ENCODE peak calls at places on chromosomes 13 and 19, in six cellular contexts. Z, J, B, K, C and U are unnamed samples.

GRCh38 chr13:31588923-31589322 is 150.4 kb upstream of the RXFP2 start:
- DNase-seq in Z (no peak), J (no peak), B (no peak), K (peak; percentile 40), C (no peak), U (no peak)

GRCh38 chr13:29909975-29910674 is 59.7 kb upstream of the UBL3 start:
- DNase-seq in Z (peak; percentile 25), J (peak; percentile 51), B (peak; percentile 20), K (no peak), C (peak; percentile 53), U (peak; percentile 63)

GRCh38 chr19:10243606-10244005 is 8.4 kb upstream of the MRPL4 start:
- DNase-seq in Z (no peak), J (no peak), B (no peak), K (no peak), C (no peak), U (no peak)

GRCh38 chr13:45280751-45281634 is 60.0 kb downstream of the TPT1 start:
- DNase-seq in Z (peak; percentile 55), J (peak; percentile 74), B (peak; percentile 59), K (peak; percentile 80), C (peak; percentile 81), U (peak; percentile 79)

GRCh38 chr19:30557212-30557611 is 185.0 kb downstream of the ZNF536 start:
- DNase-seq in Z (no peak), J (no peak), B (no peak), K (no peak), C (no peak), U (no peak)

GRCh38 chr13:43077446-43077845 is 54.1 kb downstream of the DNAJC15 start:
- DNase-seq in Z (no peak), J (no peak), B (no peak), K (no peak), C (no peak), U (no peak)

GRCh38 chr13:48975101-48975925 is at the start of gene FNDC3A:
- DNase-seq in Z (no peak), J (peak; percentile 68), B (peak; percentile 83), K (peak; percentile 91), C (peak; percentile 84), U (peak; percentile 66)

GRCh38 chr13:97141564-97142005 is 80.5 kb upstream of the MBNL2 start:
- DNase-seq in Z (no peak), J (peak; percentile 86), B (no peak), K (peak; percentile 90), C (peak; percentile 85), U (peak; percentile 73)

DNA sequence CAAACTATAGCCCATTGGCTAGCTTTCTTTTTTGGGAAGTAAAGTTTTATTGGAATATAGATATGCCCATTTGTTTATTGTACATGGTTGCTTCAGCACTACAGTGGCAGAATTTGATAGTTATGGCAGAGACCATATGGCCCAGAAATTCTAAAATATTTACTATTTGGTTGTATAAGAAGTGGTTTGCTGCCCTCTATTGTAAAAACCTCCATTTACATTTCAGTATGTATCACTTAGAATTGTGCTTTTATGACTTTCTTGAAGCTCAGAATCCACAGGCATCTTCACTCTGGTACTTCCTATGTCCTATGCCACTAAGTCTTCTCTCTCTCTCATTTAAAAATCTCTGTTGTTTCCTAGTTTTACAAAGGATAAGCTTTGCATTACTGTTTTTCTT is 37.7 kb downstream of the DLEU7 start:
- DNase-seq in Z (no peak), J (peak; percentile 12), B (no peak), K (no peak), C (peak; percentile 34), U (peak; percentile 16)
- TF ChIP-seq CTCF in Z (no peak), J (no peak), B (peak; percentile 25), K (no peak), C (peak; percentile 7), U (no peak)

GRCh38 chr13:95301135-95301946 is at the start of gene ABCC4:
- DNase-seq in Z (peak; percentile 53), J (peak; percentile 68), B (peak; percentile 70), K (peak; percentile 90), C (peak; percentile 77), U (peak; percentile 66)
- H3K4me3 ChIP-seq in Z (peak within 1 kb of the TSS; percentile 67), J (peak within 1 kb of the TSS; percentile 96), B (peak within 1 kb of the TSS; percentile 85), K (peak within 1 kb of the TSS; percentile 97), C (peak within 1 kb of the TSS; percentile 76), U (peak within 1 kb of the TSS; percentile 91)

DNA sequence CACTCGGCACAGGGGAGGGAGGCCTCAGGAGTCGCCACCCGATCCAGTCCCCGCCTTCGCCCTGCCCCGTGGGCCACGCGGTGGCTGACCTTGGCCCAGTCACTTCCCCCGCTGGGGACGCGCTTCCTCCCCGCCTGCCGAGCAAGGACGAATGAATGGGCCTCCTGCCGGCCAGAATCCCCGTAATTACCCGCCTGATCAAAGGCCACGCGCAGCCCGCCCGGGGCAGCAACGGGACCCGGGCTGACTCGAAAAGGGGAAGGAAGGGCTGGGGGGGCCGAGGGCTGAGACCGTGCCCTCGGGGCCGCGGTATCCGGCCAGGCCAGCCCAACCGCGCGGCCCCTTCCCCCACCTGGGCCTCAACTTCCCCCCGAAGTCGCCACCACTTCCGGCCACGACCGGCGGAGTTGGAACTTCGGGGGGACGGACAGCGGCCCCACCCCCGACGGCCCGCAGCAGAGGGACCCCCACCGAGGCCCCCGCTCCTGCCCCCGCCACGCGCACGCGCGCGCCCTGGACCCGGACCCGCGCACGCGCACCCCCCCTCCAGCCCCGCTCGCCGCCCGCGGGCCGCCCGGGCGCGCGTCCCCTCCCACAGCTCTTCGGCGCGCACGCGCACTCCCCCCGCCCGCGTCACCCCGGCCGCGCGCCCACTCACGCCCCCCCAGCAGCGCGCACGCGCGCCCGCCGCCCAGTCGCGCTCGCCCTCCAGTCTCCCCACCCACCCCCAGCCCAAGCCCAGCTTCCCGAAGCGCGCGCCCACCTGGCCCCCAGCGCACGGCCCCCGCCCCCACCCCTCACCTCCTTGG is 520 bp downstream of the ZNF787 start:
- DNase-seq in Z (peak; percentile 65), J (peak; percentile 70), B (peak; percentile 83), K (peak; percentile 89), C (peak; percentile 78), U (peak; percentile 55)
- TF ChIP-seq CTCF in Z (peak; percentile 27), J (no peak), B (peak; percentile 41), K (no peak), C (peak; percentile 17), U (no peak)

GRCh38 chr19:58547323-58548312 is 3.8 kb downstream of the TRIM28 start:
- DNase-seq in Z (no peak), J (no peak), B (no peak), K (no peak), C (no peak), U (no peak)
- H3K4me3 ChIP-seq in Z (no peak overlapping the region), J (peak overlapping the region; percentile 6), B (no peak overlapping the region), K (no peak overlapping the region), C (no peak overlapping the region), U (peak overlapping the region; percentile 31)

GRCh38 chr19:2768365-2769132 is 14.5 kb downstream of the SGTA start:
- DNase-seq in Z (no peak), J (no peak), B (no peak), K (no peak), C (no peak), U (no peak)
- TF ChIP-seq CTCF in Z (no peak), J (no peak), B (no peak), K (no peak), C (no peak), U (no peak)

DNA sequence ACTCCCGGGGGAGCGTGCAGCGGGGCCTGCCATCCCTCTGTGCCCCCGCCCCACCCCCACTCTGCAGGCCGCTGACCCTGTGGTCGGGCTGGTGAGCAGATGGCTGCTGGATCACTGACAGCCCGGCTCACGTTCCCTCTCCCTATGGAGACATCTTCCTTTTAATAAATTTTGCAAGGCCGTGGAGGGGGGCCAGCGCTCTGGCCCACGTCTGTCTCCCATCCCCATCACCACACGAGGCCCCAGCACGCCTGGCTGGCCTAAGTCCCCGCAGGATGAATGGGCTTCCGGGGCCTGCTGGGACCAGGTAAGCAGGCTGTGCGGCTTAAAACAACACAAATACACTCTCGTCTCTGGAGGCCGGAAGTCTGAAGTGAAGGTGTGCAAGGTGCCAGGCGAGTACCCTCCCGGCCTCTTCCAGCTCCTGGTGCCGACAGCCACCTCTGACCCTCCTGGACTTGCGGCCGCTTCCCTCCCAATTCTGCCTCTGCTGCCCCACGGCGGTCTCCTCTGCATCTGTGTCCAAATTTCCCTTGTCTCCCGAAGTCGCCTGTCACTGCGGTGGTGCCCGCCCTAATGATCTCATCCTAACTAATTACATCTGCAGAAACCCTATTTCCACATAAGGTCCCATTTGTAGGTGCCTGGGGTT is 8.3 kb upstream of the PTBP1 start:
- DNase-seq in Z (no peak), J (peak; percentile 31), B (no peak), K (no peak), C (no peak), U (no peak)
- H3K4me3 ChIP-seq in Z (no peak overlapping the region), J (no peak overlapping the region), B (peak overlapping the region; percentile 42), K (no peak overlapping the region), C (no peak overlapping the region), U (no peak overlapping the region)

GRCh38 chr19:40530091-40530901 is 46.4 kb upstream of the SHKBP1 start:
- DNase-seq in Z (no peak), J (no peak), B (no peak), K (peak; percentile 66), C (no peak), U (no peak)
- TF ChIP-seq CTCF in Z (peak; percentile 12), J (no peak), B (no peak), K (peak; percentile 26), C (peak; percentile 30), U (peak; percentile 18)

DNA sequence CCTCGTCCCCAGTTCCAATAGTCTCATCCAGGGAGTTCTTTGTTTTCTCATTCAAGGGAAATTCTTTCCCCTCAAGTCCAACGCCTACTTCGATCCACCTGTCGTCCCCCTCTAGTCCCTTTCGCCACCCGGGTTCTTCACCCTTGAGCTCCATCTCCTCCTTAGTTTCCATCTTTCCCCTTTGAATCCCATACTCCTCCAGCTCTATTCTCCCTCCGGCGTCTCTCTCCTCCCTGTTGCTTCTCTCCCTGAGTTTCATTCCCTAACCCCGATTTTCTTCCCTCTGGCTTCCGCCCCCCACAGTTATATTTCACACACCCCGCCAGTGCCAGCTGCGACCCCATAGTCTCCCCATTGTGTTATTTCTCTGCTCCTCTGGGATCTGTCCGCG is 628 bp upstream of the SLC17A7 start:
- DNase-seq in Z (no peak), J (no peak), B (no peak), K (no peak), C (no peak), U (no peak)
- H3K4me3 ChIP-seq in Z (peak overlapping the region; percentile 61), J (no peak overlapping the region), B (peak overlapping the region; percentile 83), K (no peak overlapping the region), C (peak overlapping the region; percentile 44), U (no peak overlapping the region)

GRCh38 chr13:75760182-75760981 is 124.3 kb downstream of the LMO7 start:
- DNase-seq in Z (peak; percentile 66), J (peak; percentile 35), B (no peak), K (peak; percentile 83), C (no peak), U (no peak)
- TF ChIP-seq CTCF in Z (peak; percentile 20), J (no peak), B (peak; percentile 33), K (peak; percentile 5), C (no peak), U (peak; percentile 25)

DNA sequence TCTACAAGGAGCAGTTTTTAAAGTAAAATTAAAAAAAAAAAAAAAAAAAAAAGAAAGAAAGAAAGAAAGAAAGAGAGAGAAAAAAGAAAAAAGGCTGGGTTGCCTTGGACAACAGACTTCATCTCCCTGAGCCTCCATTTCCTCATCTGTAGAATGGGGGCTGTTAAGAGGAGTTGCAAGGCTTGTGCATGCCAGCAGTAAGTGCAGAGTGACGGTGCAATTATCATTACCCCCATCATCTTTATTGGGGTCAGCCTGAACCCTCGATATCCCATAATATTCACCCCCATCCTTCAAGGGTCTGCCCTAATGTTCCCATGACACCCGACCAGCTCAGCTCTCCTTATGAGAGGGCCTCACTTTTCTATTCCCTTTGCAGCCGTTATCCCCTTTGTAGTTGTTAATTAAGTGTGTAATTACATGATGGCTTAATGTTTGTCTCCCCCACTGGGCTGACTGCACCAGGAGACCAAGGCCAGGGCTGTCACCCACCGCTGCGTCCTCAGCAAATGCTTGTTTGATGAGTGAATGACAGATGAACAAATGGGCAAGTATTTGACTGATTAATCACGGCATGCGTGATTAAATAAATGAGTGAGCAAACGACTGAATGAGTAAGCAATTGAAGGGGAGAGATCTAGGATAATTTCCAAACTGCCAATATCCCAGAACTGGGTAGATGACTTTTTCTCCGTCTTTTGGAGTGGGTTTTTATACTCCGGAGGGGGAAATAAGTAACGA is 10.1 kb downstream of the FOSB start:
- DNase-seq in Z (no peak), J (no peak), B (no peak), K (peak; percentile 17), C (no peak), U (no peak)
- H3K4me3 ChIP-seq in Z (peak overlapping the region; percentile 55), J (peak overlapping the region; percentile 73), B (peak overlapping the region; percentile 70), K (peak overlapping the region; percentile 20), C (peak overlapping the region; percentile 53), U (peak overlapping the region; percentile 75)